ENCODE peak calls at places on chromosomes 6 and 20, in nine cellular contexts. S is A549, Q is lower leg skin, G is HepG2, Z is Peyer's patch, D is breast epithelium, T is uterus, J is tibial nerve, F is prostate gland. Y is an unnamed sample.

GRCh38 chr6:10429638-10430427 is 15.0 kb upstream of the TFAP2A start:
- DNase-seq in G (peak; percentile 50), S (peak; percentile 64), F (no peak), Q (no peak), T (no peak), D (no peak), J (no peak), Z (no peak), Y (no peak)

GRCh38 chr6:147287869-147288271 is 83.7 kb downstream of the STXBP5 start:
- DNase-seq in Z (no peak), F (no peak), T (no peak), Q (no peak), J (no peak), S (peak; percentile 17), G (no peak), D (no peak), Y (no peak)

GRCh38 chr6:162621246-162621645 is 106.3 kb downstream of the PRKN start:
- DNase-seq in T (peak; percentile 17), F (no peak), Q (no peak), S (no peak), Z (no peak), D (no peak), G (peak; percentile 45), J (no peak), Y (no peak)

GRCh38 chr6:38116248-38116647 is 296.7 kb downstream of the ZFAND3 start:
- DNase-seq in F (peak; percentile 25), D (no peak), J (no peak), S (no peak), T (no peak), Q (no peak), Z (no peak), G (no peak), Y (no peak)

GRCh38 chr6:49553353-49553752 is 2.9 kb downstream of the C6orf141 start:
- DNase-seq in T (no peak), G (no peak), S (peak; percentile 17), D (no peak), Z (no peak), Q (no peak), F (no peak), J (no peak), Y (no peak)

GRCh38 chr6:52929321-52930164 is 20.0 kb upstream of the GSTA3 start:
- DNase-seq in F (peak; percentile 40), J (no peak), Q (peak; percentile 35), S (peak; percentile 76), Z (peak; percentile 52), G (peak; percentile 43), D (no peak), T (no peak), Y (peak; percentile 32)

GRCh38 chr6:119161450-119161849 is 83.0 kb upstream of the FAM184A start:
- DNase-seq in T (no peak), J (no peak), S (no peak), Z (no peak), G (no peak), Q (no peak), D (no peak), F (no peak), Y (no peak)

GRCh38 chr20:54199721-54200176 is 8.1 kb upstream of the PFDN4 start:
- DNase-seq in G (peak; percentile 82), Q (peak; percentile 78), J (peak; percentile 87), S (peak; percentile 85), D (peak; percentile 75), Z (peak; percentile 85), F (peak; percentile 78), T (peak; percentile 70), Y (peak; percentile 76)

GRCh38 chr6:170290306-170291128 is at the start of gene DLL1:
- DNase-seq in F (peak; percentile 48), Q (peak; percentile 42), D (no peak), Z (peak; percentile 76), S (no peak), T (peak; percentile 51), G (no peak), J (no peak), Y (peak; percentile 40)

GRCh38 chr6:165832471-165832836 is 169.4 kb upstream of the PDE10A start:
- DNase-seq in S (no peak), T (no peak), J (no peak), Z (no peak), G (no peak), Q (no peak), F (no peak), D (no peak), Y (no peak)

DNA sequence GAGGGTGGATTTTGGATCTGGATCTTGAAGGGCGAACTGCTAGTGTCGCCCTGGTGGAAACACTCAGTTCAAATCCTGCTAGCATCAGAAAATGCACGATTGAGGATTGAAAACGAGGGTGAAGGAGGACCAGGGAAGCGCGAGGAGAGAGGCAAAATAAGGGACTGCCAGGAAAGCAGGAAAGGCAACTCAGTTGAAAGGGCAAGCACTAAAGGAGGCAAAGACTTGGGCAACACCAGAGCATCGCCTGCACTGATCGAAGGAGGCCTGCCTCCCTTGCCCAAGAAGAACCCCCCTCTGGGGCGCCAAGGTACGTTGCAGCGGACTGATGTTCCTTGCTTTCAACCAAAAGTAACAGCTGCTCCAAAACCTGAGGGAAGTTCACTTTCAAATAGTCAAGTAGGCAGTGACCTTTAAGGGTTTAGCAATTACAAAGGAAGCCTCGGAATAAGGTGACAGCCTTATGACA is 308 bp upstream of the COL21A1 start:
- DNase-seq in Z (no peak), J (no peak), F (no peak), G (no peak), Q (no peak), S (no peak), T (no peak), D (no peak), Y (no peak)
- H3K4me3 ChIP-seq in Z (peak overlapping the region; percentile 41), J (peak overlapping the region; percentile 48), F (peak overlapping the region; percentile 35), G (peak overlapping the region; percentile 31), Q (peak overlapping the region; percentile 28), S (peak overlapping the region; percentile 46), T (peak overlapping the region; percentile 48), D (peak overlapping the region; percentile 40), Y (peak overlapping the region; percentile 47)

DNA sequence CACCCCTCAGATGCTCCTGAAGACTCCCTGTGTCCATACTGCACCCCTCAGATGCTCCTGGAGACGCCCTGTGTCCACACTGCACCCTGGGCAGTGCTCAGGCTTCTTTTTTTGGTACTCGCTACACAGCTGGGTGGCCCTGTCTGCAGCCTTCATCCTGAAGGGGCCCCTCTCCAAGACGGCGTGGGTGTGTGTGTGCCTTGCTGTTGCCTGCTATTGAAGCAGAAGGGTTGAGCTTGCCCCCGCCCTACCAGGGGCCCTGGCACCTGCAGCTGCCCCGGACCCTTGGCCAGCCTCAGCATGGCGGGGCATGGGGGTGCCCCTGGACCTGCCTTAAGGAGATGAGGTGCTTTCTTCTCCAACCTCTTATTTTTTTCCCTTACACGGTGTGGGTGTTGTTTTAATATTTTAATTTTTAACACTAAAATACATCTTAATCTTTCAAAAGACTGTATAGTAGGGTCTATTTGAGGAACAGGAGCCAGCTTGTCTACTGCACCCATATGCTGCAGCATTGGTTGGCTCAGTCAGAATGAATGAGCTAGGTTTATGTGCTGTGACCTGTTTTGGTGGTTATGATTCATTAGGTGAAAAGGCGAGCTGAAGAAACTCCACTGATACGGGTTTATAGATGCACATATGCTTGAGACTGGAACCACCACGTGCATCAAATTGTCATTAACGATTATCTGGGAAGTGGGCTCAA is 135.9 kb downstream of the AGPAT4 start:
- DNase-seq in J (no peak), F (no peak), D (no peak), T (no peak), Z (no peak), G (no peak), S (no peak), Q (no peak), Y (no peak)
- TF ChIP-seq POLR2A in J (no peak), F (no peak), D (no peak), T (no peak), Z (no peak), G (no peak), S (no peak), Q (no peak), Y (no peak)

DNA sequence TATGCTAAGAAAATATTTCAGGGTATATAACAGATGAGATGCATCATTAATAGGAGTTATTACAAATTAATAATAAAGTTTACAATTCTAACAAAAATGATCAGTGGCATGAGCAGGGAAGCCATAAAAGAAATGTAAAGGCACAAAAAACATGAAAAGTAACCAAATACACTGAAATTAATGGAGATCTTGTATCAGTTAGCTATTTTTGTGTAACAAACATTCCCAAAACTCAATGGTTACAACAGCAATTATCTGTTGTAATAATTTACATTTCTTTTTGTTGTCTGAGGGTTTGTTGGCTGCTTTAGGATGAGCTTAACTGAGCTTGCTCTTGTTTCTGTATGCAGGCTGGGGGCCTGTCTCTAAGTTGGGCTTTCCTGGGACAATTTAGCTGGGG is 104.3 kb upstream of the AHI1 start:
- DNase-seq in S (no peak), D (no peak), F (no peak), Q (no peak), J (no peak), T (no peak), G (no peak), Z (no peak), Y (no peak)
- TF ChIP-seq CTCF in S (no peak), D (no peak), F (no peak), Q (no peak), J (no peak), T (no peak), G (no peak), Z (no peak), Y (no peak)

GRCh38 chr6:134470090-134470975 is 152.4 kb upstream of the SGK1 start:
- DNase-seq in D (no peak), Z (no peak), Q (no peak), G (no peak), F (no peak), T (no peak), S (no peak), J (no peak), Y (no peak)

GRCh38 chr6:134468633-134469032 is 150.7 kb upstream of the SGK1 start:
- DNase-seq in S (no peak), Q (no peak), Z (no peak), F (no peak), D (no peak), T (no peak), G (no peak), J (no peak), Y (no peak)

GRCh38 chr6:134466751-134467525 is 149.0 kb upstream of the SGK1 start:
- DNase-seq in F (no peak), Z (no peak), S (peak; percentile 33), D (no peak), T (no peak), J (no peak), G (peak; percentile 11), Q (no peak), Y (no peak)

GRCh38 chr6:134458857-134459657 is 141.1 kb upstream of the SGK1 start:
- DNase-seq in D (no peak), Q (no peak), T (no peak), F (no peak), Z (no peak), S (no peak), G (no peak), J (no peak), Y (no peak)

DNA sequence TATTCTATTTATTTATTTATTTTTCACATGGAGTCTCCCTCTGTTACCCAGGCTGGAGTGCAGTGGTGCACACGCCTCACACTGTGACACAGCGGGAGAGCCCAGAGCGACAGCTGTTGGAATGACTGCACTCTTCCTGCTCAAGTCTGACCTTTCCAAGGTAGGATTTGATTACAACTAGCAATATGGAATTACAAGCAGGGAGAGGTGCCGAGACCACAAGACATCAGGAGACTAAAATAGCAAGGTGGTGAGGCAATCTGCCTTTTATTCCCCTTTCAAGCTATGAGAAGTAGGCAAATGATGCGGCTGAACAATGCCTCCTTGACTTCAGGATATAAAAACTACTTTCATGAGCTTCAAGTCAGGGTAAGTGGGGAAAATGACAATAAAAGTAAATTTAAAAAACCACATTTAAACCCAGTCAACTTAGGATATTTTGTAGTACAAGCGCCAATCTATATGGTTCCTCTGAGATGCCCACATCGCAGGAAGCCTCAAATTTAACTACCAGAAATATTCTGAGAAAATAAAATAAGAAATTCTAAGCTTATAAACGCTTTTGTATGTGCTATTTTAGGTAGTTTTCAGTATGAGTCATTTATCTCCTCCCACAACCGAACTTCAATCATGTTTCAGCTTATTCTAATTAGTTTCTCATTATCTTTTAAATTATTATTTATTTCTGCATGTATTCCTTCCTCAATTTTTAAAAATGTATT is 146.9 kb upstream of the SGK1 start:
- DNase-seq in F (no peak), T (no peak), Q (no peak), S (peak; percentile 76), G (no peak), Z (no peak), J (no peak), D (no peak), Y (no peak)
- H3K4me3 ChIP-seq in F (no peak overlapping the region), T (no peak overlapping the region), Q (no peak overlapping the region), S (no peak overlapping the region), G (no peak overlapping the region), Z (no peak overlapping the region), J (no peak overlapping the region), D (no peak overlapping the region), Y (no peak overlapping the region)

Y was measured in testis.